ENCODE peak calls at places on chromosomes 16 and 17, in five cellular contexts. Y is mesenchymal stem cell, L is IMR-90, T is GM23338, G is HCT116. C is an unnamed sample.

GRCh38 chr16:70298988-70299938 is at the start of gene DDX19B:
- DNase-seq in Y (peak; percentile 74), L (peak; percentile 64), T (peak; percentile 85), G (peak; percentile 40), C (peak; percentile 89)

GRCh38 chr16:83840060-83840617 is 32.4 kb downstream of the HSBP1 start:
- DNase-seq in Y (no peak), L (no peak), T (peak; percentile 70), G (no peak), C (no peak)

GRCh38 chr16:10312784-10313724 is 72.8 kb upstream of the ATF7IP2 start:
- DNase-seq in Y (no peak), L (no peak), T (no peak), G (no peak), C (no peak)

GRCh38 chr17:50533720-50534148 is 1.2 kb downstream of the EPN3 start:
- DNase-seq in Y (no peak), L (peak; percentile 33), T (peak; percentile 53), G (no peak), C (peak; percentile 92)

GRCh38 chr17:50255766-50256480 is 18.3 kb upstream of the TMEM92 start:
- DNase-seq in Y (no peak), L (no peak), T (no peak), G (no peak), C (peak; percentile 69)

GRCh38 chr17:63528183-63528582 is 5.0 kb downstream of the KCNH6 start:
- DNase-seq in Y (no peak), L (no peak), T (no peak), G (no peak), C (peak; percentile 82)

GRCh38 chr16:50463581-50464324 is 84.4 kb upstream of the NKD1 start:
- DNase-seq in Y (no peak), L (no peak), T (peak; percentile 21), G (no peak), C (no peak)

GRCh38 chr16:66335704-66336329 is 30.7 kb upstream of the CDH5 start:
- DNase-seq in Y (no peak), L (peak; percentile 80), T (no peak), G (no peak), C (no peak)

GRCh38 chr17:73453090-73453489 is 141.3 kb upstream of the CDC42EP4 start:
- DNase-seq in Y (no peak), L (no peak), T (no peak), G (no peak), C (no peak)

GRCh38 chr17:35087731-35088646 is 24.5 kb upstream of the RFFL start:
- DNase-seq in Y (peak; percentile 80), L (peak; percentile 42), T (peak; percentile 58), G (no peak), C (peak; percentile 80)

GRCh38 chr16:66899945-66900688 is 18.6 kb downstream of the CDH16 start:
- DNase-seq in Y (peak; percentile 92), L (peak; percentile 79), T (peak; percentile 64), G (no peak), C (peak; percentile 93)

GRCh38 chr17:57407287-57408063 is 151.2 kb downstream of the MSI2 start:
- DNase-seq in Y (peak; percentile 50), L (no peak), T (peak; percentile 39), G (no peak), C (no peak)

GRCh38 chr17:74042744-74043486 is 160.6 kb upstream of the RPL38 start:
- DNase-seq in Y (peak; percentile 32), L (peak; percentile 33), T (no peak), G (peak; percentile 91), C (peak; percentile 97)

GRCh38 chr17:78538033-78538776 is 39.0 kb downstream of the DNAH17 start:
- DNase-seq in Y (no peak), L (no peak), T (no peak), G (no peak), C (peak; percentile 57)

GRCh38 chr17:45653616-45654015 is 130.5 kb upstream of the CRHR1 start:
- DNase-seq in Y (no peak), L (no peak), T (no peak), G (no peak), C (no peak)

GRCh38 chr17:546456-546855 is 168.2 kb downstream of the VPS53 start:
- DNase-seq in Y (no peak), L (no peak), T (no peak), G (no peak), C (no peak)

GRCh38 chr16:4097826-4098240 is 18.4 kb downstream of the ADCY9 start:
- DNase-seq in Y (peak; percentile 85), L (peak; percentile 70), T (peak; percentile 51), G (no peak), C (no peak)

GRCh38 chr16:25690563-25691143 is 1.1 kb upstream of the HS3ST4 start:
- DNase-seq in Y (no peak), L (no peak), T (peak; percentile 6), G (no peak), C (no peak)

GRCh38 chr16:70610273-70611223 is 35.8 kb upstream of the IL34 start:
- DNase-seq in Y (no peak), L (no peak), T (no peak), G (no peak), C (no peak)

GRCh38 chr16:85903576-85903975 is 4.6 kb downstream of the IRF8 start:
- DNase-seq in Y (no peak), L (no peak), T (no peak), G (no peak), C (no peak)

GRCh38 chr16:30032083-30032819 is 1.2 kb upstream of the TLCD3B start:
- DNase-seq in Y (peak; percentile 66), L (peak; percentile 67), T (peak; percentile 94), G (peak; percentile 58), C (peak; percentile 96)

GRCh38 chr16:30030841-30031413 is at the start of gene TLCD3B:
- DNase-seq in Y (no peak), L (no peak), T (peak; percentile 88), G (no peak), C (peak; percentile 53)

GRCh38 chr16:30033270-30033669 is 2.2 kb upstream of the TLCD3B start:
- DNase-seq in Y (no peak), L (no peak), T (no peak), G (no peak), C (peak; percentile 62)

GRCh38 chr16:30030011-30030685 is 923 bp downstream of the TLCD3B start:
- DNase-seq in Y (no peak), L (no peak), T (peak; percentile 44), G (no peak), C (peak; percentile 29)

DNA sequence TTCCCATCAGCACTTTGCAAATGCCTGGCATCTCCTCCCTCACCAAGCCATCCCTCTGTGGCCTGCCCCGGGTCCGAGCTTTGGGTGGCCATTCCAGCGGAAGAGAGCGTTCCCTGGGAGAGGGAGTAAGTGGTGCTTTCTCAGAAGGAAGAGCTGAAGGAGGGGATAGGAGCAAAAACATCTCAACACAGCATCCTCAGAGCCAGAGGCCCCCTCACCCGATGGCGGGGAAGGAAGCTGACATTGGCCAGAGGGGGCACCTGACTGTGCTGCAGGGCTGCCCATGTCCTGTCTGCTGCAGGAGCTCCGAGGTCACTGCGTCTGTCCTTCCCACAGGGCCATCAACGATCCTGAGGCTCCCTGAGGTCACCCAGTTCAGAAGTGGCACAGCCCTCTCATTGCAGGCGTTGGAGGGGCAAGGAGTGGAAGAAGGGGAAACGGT is 427 bp upstream of the TLCD3B start:
- DNase-seq in Y (no peak), L (no peak), T (no peak), G (no peak), C (peak; percentile 59)
- H3K4me2 ChIP-seq in Y (no peak overlapping the region), L (no peak overlapping the region), T (peak overlapping the region; percentile 95), G (no peak overlapping the region), C (no peak overlapping the region)

DNA sequence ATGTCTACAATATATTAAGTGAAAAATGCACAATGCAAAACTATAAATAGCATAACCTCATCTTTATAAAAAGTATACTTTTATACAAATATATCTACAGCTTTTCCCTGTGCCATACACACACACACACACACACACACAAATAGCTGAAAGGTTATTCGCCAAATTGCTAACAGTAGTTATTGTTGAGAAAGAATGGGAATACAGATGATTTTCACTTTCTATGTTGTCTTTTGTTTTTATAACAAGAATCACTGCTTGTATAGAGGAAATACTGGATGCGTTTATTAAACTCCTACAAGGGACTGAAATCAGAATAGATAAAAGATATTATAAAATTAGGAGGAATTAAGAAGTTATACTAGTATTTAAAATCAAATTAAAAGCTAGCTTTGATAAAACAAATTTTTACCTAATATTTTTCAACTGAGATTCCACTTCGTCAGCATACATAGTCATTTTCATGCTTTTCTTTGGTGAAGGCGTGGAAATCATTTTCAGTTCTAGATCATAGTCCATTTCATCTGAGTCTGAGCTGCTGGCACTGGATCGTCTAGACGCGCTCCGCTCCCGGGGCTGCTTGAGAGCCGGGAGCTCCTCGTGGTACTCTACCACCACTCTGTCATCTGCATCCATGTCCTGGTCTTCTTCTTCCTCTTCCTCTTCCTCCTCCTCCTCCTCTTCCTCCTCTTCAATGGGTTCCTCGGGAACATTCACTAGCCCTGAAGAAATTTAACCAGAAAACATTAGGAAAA is 17.0 kb upstream of the ITGAE start:
- DNase-seq in Y (no peak), L (no peak), T (no peak), G (no peak), C (no peak)
- H3K36me3 ChIP-seq in Y (peaks cover 92% of the 10 kb centered on the region), L (peaks cover 47% of the 10 kb centered on the region), T (peaks cover 76% of the 10 kb centered on the region), G (peaks cover 43% of the 10 kb centered on the region), C (peaks cover 79% of the 10 kb centered on the region)

GRCh38 chr16:17225551-17225950 is 245.2 kb downstream of the XYLT1 start:
- DNase-seq in Y (no peak), L (peak; percentile 13), T (no peak), G (no peak), C (peak; percentile 69)
- H3K4me2 ChIP-seq in Y (no peak overlapping the region), L (no peak overlapping the region), T (no peak overlapping the region), G (no peak overlapping the region), C (peak overlapping the region; percentile 44)

DNA sequence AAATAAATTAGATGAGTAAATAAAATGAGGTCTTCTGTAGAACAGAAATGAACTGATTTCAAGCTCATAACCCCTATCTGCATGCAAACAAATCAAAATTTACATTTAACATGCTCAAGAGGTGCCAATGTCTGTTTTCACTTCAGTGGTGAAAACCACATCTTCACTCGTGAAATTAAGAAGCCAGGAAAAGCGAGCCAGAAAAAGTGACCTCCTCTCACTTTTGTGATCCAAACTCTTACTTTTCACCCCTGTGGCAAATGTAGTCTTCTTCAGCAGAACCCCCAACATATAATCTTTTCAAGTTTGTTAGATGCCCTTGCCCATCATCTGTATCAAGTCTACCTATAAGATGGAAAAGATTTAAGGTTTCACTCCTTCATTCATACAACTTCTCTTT is 9.5 kb upstream of the QRICH2 start:
- DNase-seq in Y (no peak), L (no peak), T (no peak), G (no peak), C (no peak)
- H3K36me3 ChIP-seq in Y (peaks cover 51% of the 10 kb centered on the region), L (peaks cover 25% of the 10 kb centered on the region), T (peaks cover 6% of the 10 kb centered on the region), G (peaks cover 25% of the 10 kb centered on the region), C (peaks cover 19% of the 10 kb centered on the region)

GRCh38 chr16:57818377-57819055 is 16.2 kb upstream of the KIFC3 start:
- DNase-seq in Y (no peak), L (no peak), T (no peak), G (no peak), C (no peak)

GRCh38 chr16:57817680-57818079 is 15.4 kb upstream of the KIFC3 start:
- DNase-seq in Y (no peak), L (no peak), T (no peak), G (no peak), C (no peak)

GRCh38 chr16:57814896-57815295 is 12.6 kb upstream of the KIFC3 start:
- DNase-seq in Y (no peak), L (no peak), T (no peak), G (no peak), C (no peak)

GRCh38 chr16:57813466-57813865 is 11.2 kb upstream of the KIFC3 start:
- DNase-seq in Y (no peak), L (no peak), T (no peak), G (no peak), C (no peak)

GRCh38 chr16:57815987-57816745 is 13.9 kb upstream of the KIFC3 start:
- DNase-seq in Y (peak; percentile 96), L (peak; percentile 93), T (peak; percentile 79), G (peak; percentile 73), C (peak; percentile 96)
- H3K4me2 ChIP-seq in Y (no peak overlapping the region), L (peak overlapping the region; percentile 38), T (no peak overlapping the region), G (peak overlapping the region; percentile 68), C (peak overlapping the region; percentile 39)

GRCh38 chr17:7334938-7335538 is 1.3 kb upstream of the ACAP1 start:
- DNase-seq in Y (no peak), L (no peak), T (no peak), G (no peak), C (no peak)
- H3K36me3 ChIP-seq in Y (no peaks in the 10 kb centered on the region), L (no peaks in the 10 kb centered on the region), T (no peaks in the 10 kb centered on the region), G (no peaks in the 10 kb centered on the region), C (no peaks in the 10 kb centered on the region)